ENCODE peak calls at places on chromosome 12, in seven cellular contexts. Y, F, X, U, B, P and W are unnamed samples.

GRCh38 chr12:12722351-12723146 is 5.4 kb downstream of the CDKN1B start:
- DNase-seq in Y (peak), F (peak), X (no peak), U (no peak), B (no peak), P (no peak), W (no peak)

GRCh38 chr12:107651867-107652449 is 33.6 kb upstream of the PWP1 start:
- DNase-seq in Y (no peak), F (peak), X (no peak), U (no peak), B (no peak), P (no peak), W (no peak)

GRCh38 chr12:100899301-100899700 is 104.7 kb downstream of the ANO4 start:
- DNase-seq in Y (no peak), F (no peak), X (no peak), U (no peak), B (no peak), P (no peak), W (no peak)

GRCh38 chr12:10607885-10608458 is 5.4 kb downstream of the MAGOHB start:
- DNase-seq in Y (peak), F (peak), X (no peak), U (no peak), B (no peak), P (no peak), W (no peak)

GRCh38 chr12:30753233-30753632 is 1.5 kb downstream of the CAPRIN2 start:
- DNase-seq in Y (peak), F (peak), X (no peak), U (no peak), B (peak), P (peak), W (no peak)

GRCh38 chr12:107567871-107568619 is 117.6 kb upstream of the PWP1 start:
- DNase-seq in Y (no peak), F (no peak), X (no peak), U (no peak), B (no peak), P (no peak), W (no peak)

GRCh38 chr12:122166422-122167327 is 7.3 kb downstream of the IL31 start:
- DNase-seq in Y (no peak), F (no peak), X (no peak), U (no peak), B (no peak), P (no peak), W (peak)

GRCh38 chr12:19093218-19093617 is 36.3 kb upstream of the PLEKHA5 start:
- DNase-seq in Y (no peak), F (peak), X (no peak), U (no peak), B (no peak), P (no peak), W (no peak)

GRCh38 chr12:131756441-131756840 is 45.6 kb downstream of the SFSWAP start:
- DNase-seq in Y (no peak), F (no peak), X (no peak), U (no peak), B (no peak), P (no peak), W (no peak)

GRCh38 chr12:109223211-109223610 is 85.9 kb downstream of the FOXN4 start:
- DNase-seq in Y (no peak), F (no peak), X (no peak), U (no peak), B (no peak), P (no peak), W (no peak)

GRCh38 chr12:47207005-47207717 is 127.4 kb upstream of the AMIGO2 start:
- DNase-seq in Y (no peak), F (no peak), X (no peak), U (no peak), B (no peak), P (no peak), W (peak)
- TF ChIP-seq CEBPB in Y (no peak), F (no peak), X (no peak), U (no peak), B (no peak), P (no peak), W (no peak)

DNA sequence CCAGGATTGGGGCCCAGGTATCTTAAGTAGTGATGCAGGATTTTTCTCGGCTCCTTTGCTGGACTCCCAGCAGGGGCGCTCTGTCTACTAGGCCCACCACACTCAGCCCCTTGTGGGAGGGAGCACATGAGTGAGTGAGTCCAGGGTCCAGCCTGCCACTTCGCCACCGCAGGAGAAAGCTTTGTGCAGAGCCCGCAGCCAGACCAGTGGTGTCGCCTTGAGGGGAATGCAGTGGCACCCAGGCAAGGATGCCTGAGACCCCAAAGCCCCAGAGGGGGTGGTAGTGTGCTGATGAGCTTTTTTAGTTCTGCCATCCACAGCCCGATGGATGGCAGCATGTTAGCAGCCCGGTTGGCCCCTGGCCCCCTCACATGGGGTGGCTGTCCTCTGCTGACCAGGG is 5.4 kb upstream of the MRPS35 start:
- DNase-seq in Y (no peak), F (no peak), X (no peak), U (no peak), B (no peak), P (peak), W (no peak)
- TF ChIP-seq CEBPB in Y (no peak), F (no peak), X (no peak), U (no peak), B (no peak), P (no peak), W (no peak)

DNA sequence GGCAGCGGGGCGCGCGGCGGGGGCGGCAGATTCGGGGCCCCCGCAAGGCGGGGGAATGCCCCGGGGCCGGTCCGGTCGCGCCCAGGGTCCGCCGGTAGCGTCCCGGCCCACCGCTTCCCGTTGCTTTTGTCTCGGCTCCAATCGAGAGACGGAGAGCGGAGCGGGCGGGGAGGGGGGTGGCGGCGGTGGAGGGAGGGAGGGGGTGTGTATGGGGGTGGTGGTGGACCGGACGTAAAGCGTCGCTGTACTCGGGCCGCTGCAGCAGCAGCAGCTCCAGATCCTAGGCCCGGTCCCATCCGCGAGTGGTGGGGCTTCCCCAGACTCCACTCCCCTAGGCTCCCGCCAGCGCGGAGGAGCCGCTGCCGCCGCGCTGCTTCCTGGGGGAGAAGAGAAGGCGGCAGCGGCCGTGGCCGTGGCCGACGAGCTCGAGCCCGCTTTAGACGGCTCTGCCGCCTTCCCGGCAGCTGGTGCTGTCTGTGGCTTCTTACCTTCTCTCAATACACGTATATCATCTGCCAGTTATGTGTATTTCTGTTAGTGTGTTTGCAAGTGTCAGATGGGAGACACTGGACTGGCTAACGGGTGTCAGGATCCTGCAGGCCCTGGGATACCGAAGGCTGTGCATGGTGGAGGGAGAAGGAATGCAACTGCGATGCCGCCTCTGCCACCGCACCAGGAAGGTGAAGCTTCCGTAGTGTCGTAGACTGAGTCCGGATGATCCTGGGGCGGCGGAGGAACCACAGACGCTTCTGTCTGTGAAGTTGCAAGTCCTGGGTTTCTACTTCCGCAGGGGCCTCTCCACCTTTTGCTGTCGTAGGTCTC is 488 bp downstream of the CNOT2 start:
- DNase-seq in Y (peak), F (peak), X (peak), U (no peak), B (peak), P (peak), W (no peak)
- TF ChIP-seq CEBPB in Y (no peak), F (no peak), X (no peak), U (no peak), B (no peak), P (no peak), W (no peak)

DNA sequence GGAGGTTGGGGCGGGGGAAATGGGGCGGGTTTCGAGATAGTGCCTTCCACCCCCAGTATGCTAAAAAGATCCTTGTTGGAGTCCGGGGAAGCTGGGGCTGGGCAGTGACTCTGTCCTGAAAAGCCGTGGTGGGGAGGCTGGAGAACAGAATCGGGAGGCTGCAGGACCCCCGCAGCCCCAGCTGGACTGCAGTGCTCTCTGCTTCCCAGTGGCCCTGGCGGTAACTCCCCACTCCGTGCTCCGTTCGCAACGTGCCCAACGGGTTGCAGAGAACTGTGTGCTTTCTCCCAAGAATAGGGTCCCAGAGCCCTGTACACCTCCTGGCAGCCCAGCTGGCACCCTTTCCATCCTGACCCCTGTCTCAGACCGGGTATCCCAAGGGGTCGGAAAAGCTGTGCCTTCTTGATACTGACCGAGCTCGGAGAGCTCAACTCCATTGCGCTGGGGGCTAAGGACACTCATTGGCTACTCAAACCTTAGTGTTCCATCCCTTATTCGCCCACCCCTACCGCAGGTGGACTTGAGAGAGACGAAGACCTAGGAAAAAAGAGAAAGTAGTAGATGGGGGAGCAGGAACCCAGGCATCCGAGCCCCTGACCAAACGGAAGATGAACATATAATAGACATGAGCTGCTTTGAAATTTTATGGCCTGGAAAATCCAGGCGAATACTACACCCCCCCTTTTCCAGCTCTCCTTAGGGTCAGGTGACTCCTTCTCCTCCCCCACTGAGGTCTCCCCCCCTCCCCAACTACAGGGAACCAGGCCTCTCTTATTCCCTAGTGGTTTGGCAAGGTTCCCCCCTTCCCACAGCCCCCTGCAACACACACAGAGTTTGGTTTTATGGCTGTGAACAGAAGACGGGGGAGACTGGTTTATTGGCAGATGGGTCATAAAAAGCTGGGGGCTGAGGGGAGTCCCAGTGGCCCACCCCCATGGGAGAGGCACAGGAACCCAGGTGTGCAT is 1.3 kb downstream of the GDF11 start:
- DNase-seq in Y (no peak), F (no peak), X (no peak), U (no peak), B (peak), P (no peak), W (no peak)
- TF ChIP-seq CEBPB in Y (no peak), F (no peak), X (no peak), U (no peak), B (no peak), P (no peak), W (no peak)

GRCh38 chr12:39692258-39692853 is 72.8 kb upstream of the ABCD2 start:
- DNase-seq in Y (no peak), F (no peak), X (peak), U (no peak), B (no peak), P (no peak), W (no peak)
- TF ChIP-seq CEBPB in Y (no peak), F (no peak), X (no peak), U (no peak), B (no peak), P (no peak), W (no peak)

GRCh38 chr12:121038861-121039654 is at the start of gene OASL:
- DNase-seq in Y (no peak), F (no peak), X (no peak), U (no peak), B (no peak), P (no peak), W (peak)

GRCh38 chr12:121048442-121048841 is 9.4 kb upstream of the OASL start:
- DNase-seq in Y (no peak), F (no peak), X (no peak), U (no peak), B (no peak), P (no peak), W (no peak)

DNA sequence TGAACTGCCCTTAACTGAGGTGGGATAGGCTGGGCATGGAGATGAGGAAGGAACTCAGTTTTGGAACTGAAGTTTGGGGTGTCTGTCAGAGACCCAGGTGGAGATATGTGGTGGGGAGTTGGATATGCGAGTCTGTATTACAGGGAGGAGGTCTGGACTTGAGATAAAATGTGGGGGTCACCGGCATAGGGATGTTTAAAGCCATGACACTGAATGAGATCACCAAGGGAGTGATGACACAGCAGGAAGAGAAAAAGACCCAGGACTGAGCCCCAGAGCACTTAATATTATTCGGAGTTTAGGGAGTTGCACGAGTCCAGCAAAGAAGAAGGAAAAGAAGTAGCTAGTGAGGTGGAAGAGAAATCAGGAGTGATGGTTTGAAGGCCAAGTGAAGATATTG is 4.0 kb upstream of the OASL start:
- DNase-seq in Y (no peak), F (no peak), X (no peak), U (no peak), B (no peak), P (no peak), W (no peak)
- TF ChIP-seq CEBPB in Y (no peak), F (no peak), X (no peak), U (no peak), B (no peak), P (no peak), W (no peak)

GRCh38 chr12:129750426-129750825 is 153.4 kb downstream of the TMEM132D start:
- DNase-seq in Y (no peak), F (no peak), X (no peak), U (no peak), B (no peak), P (no peak), W (no peak)
- TF ChIP-seq CEBPB in Y (no peak), F (no peak), X (no peak), U (no peak), B (no peak), P (no peak), W (no peak)

GRCh38 chr12:104551313-104551931 is 94.7 kb downstream of the CHST11 start:
- DNase-seq in Y (no peak), F (no peak), X (no peak), U (no peak), B (no peak), P (no peak), W (no peak)

GRCh38 chr12:104544836-104545235 is 88.1 kb downstream of the CHST11 start:
- DNase-seq in Y (no peak), F (no peak), X (no peak), U (no peak), B (no peak), P (no peak), W (no peak)

GRCh38 chr12:104546575-104546974 is 89.8 kb downstream of the CHST11 start:
- DNase-seq in Y (no peak), F (no peak), X (no peak), U (no peak), B (no peak), P (no peak), W (no peak)

GRCh38 chr12:104547239-104547638 is 90.5 kb downstream of the CHST11 start:
- DNase-seq in Y (no peak), F (no peak), X (no peak), U (no peak), B (no peak), P (no peak), W (no peak)

DNA sequence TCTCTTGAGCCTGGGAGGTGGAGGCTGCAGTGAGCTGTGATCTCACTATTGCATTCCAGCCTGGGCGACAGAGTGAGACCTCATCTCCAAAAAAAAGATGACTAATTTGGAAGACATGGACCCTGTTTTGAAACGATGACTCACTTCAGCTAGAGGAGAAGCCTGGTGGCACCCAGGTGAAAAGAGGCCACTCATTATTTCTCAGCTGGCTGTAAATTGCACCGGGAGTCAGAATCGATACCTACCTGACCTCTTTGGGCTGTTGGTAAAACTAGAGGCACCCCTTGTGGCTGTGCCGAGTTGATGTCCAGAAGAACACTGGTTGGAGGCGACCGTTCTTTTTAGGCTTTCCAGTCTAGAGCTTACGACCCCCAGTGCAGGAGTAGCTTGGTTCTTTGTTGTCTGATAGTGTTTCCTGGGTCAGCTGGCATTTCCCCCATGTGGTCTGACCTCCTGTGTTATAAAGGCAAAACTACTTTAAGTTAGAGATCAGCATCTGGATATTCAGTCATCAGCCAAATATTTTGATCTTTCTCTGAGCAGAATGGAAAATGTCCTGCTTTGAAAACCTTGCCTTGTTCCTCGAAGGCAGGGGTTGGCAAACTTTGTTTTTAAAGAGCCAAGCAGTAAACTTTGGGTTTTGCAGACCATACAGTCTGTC is 93.2 kb downstream of the CHST11 start:
- DNase-seq in Y (no peak), F (peak), X (peak), U (no peak), B (no peak), P (no peak), W (no peak)
- TF ChIP-seq CEBPB in Y (no peak), F (no peak), X (no peak), U (no peak), B (no peak), P (no peak), W (no peak)

GRCh38 chr12:750356-751191 is 1.8 kb upstream of the WNK1 start:
- DNase-seq in Y (no peak), F (no peak), X (no peak), U (no peak), B (no peak), P (no peak), W (no peak)
- TF ChIP-seq CEBPB in Y (no peak), F (no peak), X (no peak), U (no peak), B (no peak), P (no peak), W (no peak)

GRCh38 chr12:1803736-1804135 is 16.6 kb upstream of the LRTM2 start:
- DNase-seq in Y (no peak), F (no peak), X (no peak), U (no peak), B (no peak), P (no peak), W (no peak)

GRCh38 chr12:1800646-1801284 is 19.6 kb upstream of the LRTM2 start:
- DNase-seq in Y (peak), F (peak), X (no peak), U (no peak), B (no peak), P (peak), W (no peak)

GRCh38 chr12:1799882-1800645 is 20.3 kb upstream of the LRTM2 start:
- DNase-seq in Y (no peak), F (no peak), X (no peak), U (no peak), B (no peak), P (no peak), W (no peak)

GRCh38 chr12:1799068-1799881 is 21.1 kb upstream of the LRTM2 start:
- DNase-seq in Y (no peak), F (no peak), X (no peak), U (no peak), B (no peak), P (no peak), W (no peak)

DNA sequence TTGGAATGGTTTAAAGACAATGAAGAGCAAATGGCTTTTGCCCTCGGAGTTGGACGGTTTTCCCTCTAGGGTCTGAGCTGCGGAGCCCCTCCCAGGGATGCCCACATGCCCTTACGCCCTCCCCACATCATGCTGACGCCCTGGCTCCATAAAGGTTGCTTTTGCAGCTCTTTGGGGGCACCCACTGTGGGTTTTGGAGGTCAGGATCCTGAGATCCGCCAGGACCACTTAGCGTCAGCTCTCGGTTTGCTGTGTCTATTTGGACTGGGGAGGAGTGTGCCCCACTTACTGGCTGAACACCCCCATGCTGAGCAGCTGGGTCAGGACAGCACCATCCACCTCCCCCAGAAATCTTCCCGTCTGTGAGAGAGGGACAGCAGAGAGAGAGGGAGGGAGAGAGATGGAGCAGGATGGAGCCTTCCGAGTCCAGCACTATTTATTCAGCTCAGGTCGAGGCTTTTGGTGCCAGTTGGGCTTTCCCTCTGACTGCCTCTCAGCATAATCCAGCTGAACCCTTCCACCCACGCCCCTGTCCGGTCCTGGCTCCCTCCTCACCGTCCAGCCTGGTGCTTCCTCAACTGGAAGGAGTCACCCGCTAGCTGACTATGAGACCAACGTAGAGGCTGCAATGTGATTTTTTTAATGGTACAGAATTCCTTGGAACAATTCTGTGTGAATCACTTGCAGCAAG is 18.9 kb upstream of the LRTM2 start:
- DNase-seq in Y (no peak), F (peak), X (no peak), U (no peak), B (no peak), P (no peak), W (no peak)
- TF ChIP-seq CEBPB in Y (no peak), F (no peak), X (no peak), U (no peak), B (no peak), P (no peak), W (no peak)